ENCODE peak calls at places on chromosomes 3 and 15, in five cellular contexts. S is esophagus squamous epithelium; N is CD4-positive, alpha-beta T cell; A is fibroblast of lung; R is glutamatergic neuron. Z is an unnamed sample.

GRCh38 chr15:68795298-68795848 is 25.3 kb downstream of the ANP32A start:
- DNase-seq in R (peak), A (peak), S (peak), N (peak), Z (peak)

GRCh38 chr3:136818851-136819783 is at the start of gene SLC35G2:
- DNase-seq in N (no peak), S (no peak), A (peak), R (peak), Z (peak)

GRCh38 chr3:16477501-16477900 is 36.0 kb downstream of the RFTN1 start:
- DNase-seq in S (no peak), A (peak), N (no peak), R (no peak), Z (no peak)

GRCh38 chr3:9402410-9403228 is 5.2 kb downstream of the SETD5 start:
- DNase-seq in N (no peak), A (peak), S (no peak), R (peak), Z (peak)

GRCh38 chr3:108757404-108757982 is at the start of gene RETNLB:
- DNase-seq in S (no peak), A (no peak), N (no peak), R (no peak), Z (no peak)

GRCh38 chr15:95698230-95698629 is 632.3 kb upstream of the NR2F2 start:
- DNase-seq in S (no peak), N (no peak), R (no peak), A (no peak), Z (no peak)

GRCh38 chr3:116863270-116863770 is 153.7 kb downstream of the TUSC7 start:
- DNase-seq in R (no peak), A (no peak), N (no peak), S (no peak), Z (no peak)

GRCh38 chr15:42456971-42457370 is 34.0 kb downstream of the ZNF106 start:
- DNase-seq in A (peak), S (no peak), N (no peak), R (no peak), Z (no peak)

GRCh38 chr3:35296533-35296932 is 342.8 kb upstream of the ARPP21 start:
- DNase-seq in S (no peak), R (no peak), A (peak), N (no peak), Z (no peak)

GRCh38 chr3:99023590-99024192 is 122.2 kb upstream of the DCBLD2 start:
- DNase-seq in R (no peak), S (no peak), N (no peak), A (peak), Z (no peak)

GRCh38 chr3:78004578-78004977 is 964.7 kb downstream of the ROBO2 start:
- DNase-seq in A (no peak), S (no peak), R (no peak), N (no peak), Z (no peak)

GRCh38 chr15:31200735-31201151 is 99.2 kb upstream of the TRPM1 start:
- DNase-seq in S (no peak), N (peak), R (peak), A (peak), Z (peak)

GRCh38 chr3:59418836-59419235 is 369.0 kb upstream of the CFAP20DC start:
- DNase-seq in N (no peak), S (no peak), R (no peak), A (no peak), Z (no peak)

GRCh38 chr3:108119398-108120109 is 28.7 kb upstream of the CD47 start:
- DNase-seq in S (no peak), R (no peak), A (no peak), N (no peak), Z (no peak)

GRCh38 chr3:160754855-160755747 is 930 bp upstream of the PPM1L start:
- DNase-seq in A (peak), N (peak), S (peak), R (peak), Z (peak)

GRCh38 chr3:160755776-160756304 is at the start of gene PPM1L:
- DNase-seq in A (peak), S (peak), N (peak), R (peak), Z (peak)

GRCh38 chr3:160757624-160758106 is 1.6 kb downstream of the PPM1L start:
- DNase-seq in R (no peak), N (no peak), S (no peak), A (no peak), Z (no peak)

GRCh38 chr3:160756907-160757623 is 1.0 kb downstream of the PPM1L start:
- DNase-seq in A (no peak), N (no peak), S (no peak), R (peak), Z (peak)

DNA sequence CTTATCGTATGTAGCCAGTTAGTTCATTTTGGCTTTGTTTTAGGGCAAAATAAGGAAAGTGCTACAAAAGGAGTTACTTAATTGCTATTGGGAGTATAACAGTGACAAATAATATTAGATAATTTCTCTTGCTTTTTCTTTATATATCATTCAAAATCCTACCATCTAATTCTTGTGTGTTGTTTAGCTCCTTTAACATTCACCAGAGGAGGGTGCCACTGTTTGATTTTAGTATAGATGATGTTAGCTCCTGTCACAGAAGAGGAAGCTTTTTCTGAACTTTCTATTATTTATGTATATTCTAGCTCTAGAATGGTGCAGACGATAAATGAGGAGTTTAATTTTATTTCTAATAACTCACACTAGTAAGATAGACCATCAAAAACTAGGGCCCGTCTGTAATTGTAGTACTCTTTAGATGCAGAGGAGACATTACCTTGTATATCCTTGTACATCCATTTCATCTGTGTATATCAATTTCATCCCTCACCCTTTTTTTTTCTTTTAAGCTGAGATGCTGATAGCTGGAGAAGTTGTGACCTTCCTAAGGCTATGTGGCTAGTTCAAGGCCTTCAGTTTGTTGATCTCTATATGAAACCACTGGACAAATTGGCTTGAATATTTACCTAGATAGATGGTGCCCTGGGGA is 3.0 kb downstream of the PPM1L start:
- DNase-seq in A (no peak), N (no peak), S (no peak), R (no peak), Z (no peak)
- TF ChIP-seq CTCF in A (no peak), N (no peak), S (no peak), R (no peak), Z (no peak)

GRCh38 chr15:39320886-39321285 is 260.0 kb upstream of the THBS1 start:
- DNase-seq in S (no peak), N (no peak), A (peak), R (no peak), Z (no peak)
- TF ChIP-seq CTCF in S (no peak), N (no peak), A (no peak), R (no peak), Z (no peak)

DNA sequence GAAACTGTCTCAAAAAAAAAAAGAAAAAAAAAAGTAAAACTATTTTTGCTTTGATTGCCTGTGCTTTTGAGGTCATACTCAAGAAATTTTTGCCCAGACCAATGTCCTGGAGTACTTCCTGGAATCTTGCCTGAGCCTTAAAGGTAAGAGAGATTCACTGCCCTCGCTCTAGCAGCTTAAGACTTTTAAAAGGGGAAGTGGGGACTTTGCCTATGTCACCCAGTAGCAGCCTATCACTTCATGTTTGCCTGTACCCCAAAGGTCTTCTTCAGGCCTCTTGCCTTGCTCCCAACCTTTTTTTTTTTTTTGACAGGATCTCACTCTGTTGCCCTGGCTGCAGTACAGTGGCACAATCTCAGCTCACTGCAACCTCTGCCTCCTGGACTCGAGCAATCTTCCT is 18.9 kb upstream of the GOLGB1 start:
- DNase-seq in N (no peak), A (no peak), R (no peak), S (no peak), Z (no peak)
- TF ChIP-seq CTCF in N (no peak), A (no peak), R (no peak), S (no peak), Z (no peak)

GRCh38 chr3:127132876-127133275 is 60.1 kb upstream of the PRR23E start:
- DNase-seq in N (no peak), R (no peak), A (no peak), S (no peak), Z (no peak)

GRCh38 chr3:127133971-127134370 is 59.0 kb upstream of the PRR23E start:
- DNase-seq in N (no peak), S (no peak), A (no peak), R (no peak), Z (no peak)

GRCh38 chr3:127134887-127135240 is 58.1 kb upstream of the PRR23E start:
- DNase-seq in S (no peak), R (no peak), A (no peak), N (no peak), Z (no peak)

GRCh38 chr3:127134466-127134865 is 58.5 kb upstream of the PRR23E start:
- DNase-seq in A (no peak), N (no peak), R (no peak), S (no peak), Z (no peak)

GRCh38 chr3:127131625-127132170 is 61.2 kb upstream of the PRR23E start:
- DNase-seq in S (no peak), N (no peak), R (no peak), A (no peak), Z (no peak)
- TF ChIP-seq CTCF in S (no peak), N (no peak), R (no peak), A (no peak), Z (no peak)

DNA sequence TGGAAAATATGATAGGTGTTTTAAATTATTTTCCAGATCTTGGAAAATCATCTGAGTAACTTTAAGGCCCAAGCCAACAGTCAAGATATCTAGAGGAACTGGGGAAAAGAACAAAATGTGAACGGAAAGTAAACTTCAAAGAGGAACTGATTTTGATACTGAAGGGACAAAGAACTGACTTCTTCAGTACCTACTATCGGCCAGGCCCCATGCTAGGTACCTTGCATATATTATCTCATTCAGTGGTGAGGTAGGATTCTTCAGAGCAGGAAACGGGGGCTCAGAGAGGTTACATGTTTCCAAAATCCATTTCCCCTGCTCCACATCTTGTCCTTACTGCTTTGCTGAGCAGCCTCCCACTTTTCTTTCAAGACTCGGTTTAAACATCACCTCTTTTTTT is 9.8 kb upstream of the ZNF710 start:
- DNase-seq in N (no peak), S (no peak), A (no peak), R (no peak), Z (no peak)
- TF ChIP-seq CTCF in N (no peak), S (no peak), A (no peak), R (no peak), Z (no peak)

DNA sequence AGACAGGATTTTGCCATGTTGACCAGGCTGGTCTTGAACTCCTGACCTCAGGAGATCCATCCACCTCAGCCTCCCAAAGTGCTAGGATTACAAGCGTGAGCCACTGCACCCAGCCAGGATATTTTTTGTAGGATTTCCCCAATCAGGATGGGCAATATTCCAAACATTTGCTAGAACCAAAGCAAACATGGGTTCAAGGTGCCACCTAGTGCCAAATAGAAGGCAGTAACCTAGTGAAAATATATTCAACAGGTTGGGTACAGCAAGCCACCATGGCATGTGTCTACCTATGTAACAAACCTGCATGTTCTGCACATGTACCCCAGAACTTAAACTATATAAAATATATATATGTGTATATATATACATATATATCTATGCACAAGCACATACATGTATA is 185.9 kb upstream of the CADM2 start:
- DNase-seq in S (no peak), A (no peak), R (no peak), N (no peak), Z (no peak)
- TF ChIP-seq CTCF in S (no peak), A (no peak), R (peak), N (no peak), Z (no peak)

DNA sequence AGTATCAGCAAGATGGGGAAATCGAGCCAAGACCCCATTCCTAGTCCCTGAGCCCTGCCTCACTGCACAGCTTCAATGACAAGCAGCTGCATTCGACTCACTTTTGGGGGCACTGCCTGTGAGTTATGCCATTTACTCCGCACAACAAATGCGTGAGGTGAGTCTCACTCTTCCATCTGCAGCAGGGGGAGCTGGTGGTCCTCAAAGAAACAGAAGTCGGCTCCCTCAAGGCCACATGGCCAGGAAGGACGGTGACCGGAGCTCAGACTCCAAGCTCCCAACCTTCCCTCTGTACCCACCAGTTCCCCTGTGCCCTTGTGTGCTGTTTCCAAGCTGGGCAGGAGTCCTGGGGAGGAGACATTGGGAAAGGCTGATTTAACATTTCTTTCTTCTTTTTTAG is 127.7 kb upstream of the IQSEC1 start:
- DNase-seq in A (no peak), R (peak), S (no peak), N (no peak), Z (no peak)
- TF ChIP-seq CTCF in A (no peak), R (no peak), S (no peak), N (no peak), Z (no peak)

GRCh38 chr3:146817705-146818104 is 212.6 kb upstream of the PLSCR5 start:
- DNase-seq in S (no peak), R (no peak), N (no peak), A (peak), Z (no peak)
- TF ChIP-seq CTCF in S (no peak), R (peak), N (no peak), A (peak), Z (peak)

DNA sequence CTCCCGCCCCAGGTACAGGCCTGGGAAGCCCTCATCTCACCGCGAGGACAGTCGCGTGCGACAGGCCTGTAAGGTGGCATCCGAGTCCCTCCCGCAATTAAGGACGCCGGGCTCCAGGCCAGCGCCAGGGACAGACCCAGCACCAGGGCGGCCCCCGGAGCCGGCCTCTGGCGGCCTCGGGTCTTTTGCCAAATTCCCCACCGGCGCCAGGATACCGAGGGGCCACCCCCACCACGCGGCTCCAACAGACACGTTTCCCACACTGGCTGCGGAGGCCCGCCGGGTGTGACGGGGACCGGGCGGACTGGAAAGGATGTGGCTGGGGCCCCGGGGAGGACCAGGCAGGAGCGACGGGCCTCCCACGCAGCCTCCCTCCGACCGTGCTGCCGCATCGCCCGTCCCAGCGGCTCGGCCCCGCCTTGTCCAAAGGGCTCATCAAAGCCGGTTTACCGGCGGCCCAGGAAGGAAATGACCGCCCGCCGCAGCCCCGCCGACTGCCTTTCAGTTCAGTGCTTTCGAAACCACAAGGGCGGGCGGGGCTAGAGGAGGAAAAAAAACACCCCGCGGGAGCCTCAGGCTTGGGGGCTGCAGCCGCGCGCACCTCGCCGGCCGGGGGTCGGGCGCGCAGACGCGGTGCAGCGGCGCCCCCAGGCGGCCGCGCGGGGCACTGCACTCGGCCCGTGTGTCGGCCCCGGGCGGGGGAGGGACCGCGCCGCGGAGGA is 11.2 kb downstream of the XXYLT1 start:
- DNase-seq in N (peak), S (peak), R (peak), A (peak), Z (peak)
- TF ChIP-seq CTCF in N (peak), S (no peak), R (peak), A (no peak), Z (peak)